ENCODE peak calls at places on chromosomes 3 and 15, in six cellular contexts. One of them, this sample, is unnamed.

GRCh38 chr15:64851503-64851840 is 9.8 kb downstream of the PLEKHO2 start:
- DNase-seq in GM12878: no peak
- DNase-seq in endothelial cell of umbilical vein: no peak
- DNase-seq in A549: no peak
- DNase-seq in HepG2: no peak
- DNase-seq in K562: no peak
- DNase-seq in this sample: peak; percentile 49

GRCh38 chr3:81496407-81497104 is 264.9 kb downstream of the GBE1 start:
- DNase-seq in A549: no peak
- DNase-seq in endothelial cell of umbilical vein: no peak
- DNase-seq in K562: no peak
- DNase-seq in HepG2: no peak
- DNase-seq in GM12878: no peak
- DNase-seq in this sample: no peak

GRCh38 chr15:101139986-101140696 is 111.7 kb downstream of the CHSY1 start:
- DNase-seq in K562: no peak
- DNase-seq in GM12878: no peak
- DNase-seq in endothelial cell of umbilical vein: no peak
- DNase-seq in A549: no peak
- DNase-seq in HepG2: no peak
- DNase-seq in this sample: no peak

GRCh38 chr15:70528270-70528706 is 235.1 kb downstream of the UACA start:
- DNase-seq in HepG2: peak; percentile 66
- DNase-seq in endothelial cell of umbilical vein: peak; percentile 70
- DNase-seq in GM12878: peak; percentile 66
- DNase-seq in K562: no peak
- DNase-seq in A549: no peak
- DNase-seq in this sample: peak; percentile 89

GRCh38 chr3:13215940-13216546 is 142.8 kb upstream of the IQSEC1 start:
- DNase-seq in A549: peak; percentile 68
- DNase-seq in K562: no peak
- DNase-seq in GM12878: no peak
- DNase-seq in HepG2: peak; percentile 27
- DNase-seq in endothelial cell of umbilical vein: no peak
- DNase-seq in this sample: no peak

GRCh38 chr3:126343675-126344074 is 13.5 kb downstream of the KLF15 start:
- DNase-seq in HepG2: no peak
- DNase-seq in GM12878: no peak
- DNase-seq in endothelial cell of umbilical vein: no peak
- DNase-seq in A549: no peak
- DNase-seq in K562: no peak
- DNase-seq in this sample: no peak

GRCh38 chr15:58453931-58454793 is 22.4 kb downstream of the LIPC start:
- DNase-seq in K562: peak; percentile 25
- DNase-seq in HepG2: no peak
- DNase-seq in A549: no peak
- DNase-seq in GM12878: no peak
- DNase-seq in endothelial cell of umbilical vein: no peak
- DNase-seq in this sample: peak; percentile 95

GRCh38 chr15:61724276-61724939 is 335.8 kb downstream of the VPS13C start:
- DNase-seq in HepG2: no peak
- DNase-seq in A549: no peak
- DNase-seq in GM12878: no peak
- DNase-seq in K562: no peak
- DNase-seq in endothelial cell of umbilical vein: no peak
- DNase-seq in this sample: no peak

GRCh38 chr15:37106490-37107001 is 6.2 kb upstream of the MEIS2 start:
- DNase-seq in HepG2: no peak
- DNase-seq in K562: no peak
- DNase-seq in GM12878: no peak
- DNase-seq in endothelial cell of umbilical vein: peak; percentile 34
- DNase-seq in A549: no peak
- DNase-seq in this sample: peak; percentile 38

GRCh38 chr15:57319919-57320542 is 56.3 kb upstream of the CGNL1 start:
- DNase-seq in K562: no peak
- DNase-seq in A549: no peak
- DNase-seq in GM12878: no peak
- DNase-seq in HepG2: no peak
- DNase-seq in endothelial cell of umbilical vein: no peak
- DNase-seq in this sample: no peak

GRCh38 chr15:52164631-52165265 is 26.4 kb downstream of the GNB5 start:
- DNase-seq in endothelial cell of umbilical vein: no peak
- DNase-seq in K562: no peak
- DNase-seq in A549: no peak
- DNase-seq in GM12878: no peak
- DNase-seq in HepG2: no peak
- DNase-seq in this sample: peak; percentile 33

GRCh38 chr3:32392530-32393302 is 1.1 kb downstream of the CMTM7 start:
- DNase-seq in endothelial cell of umbilical vein: peak; percentile 69
- DNase-seq in A549: peak; percentile 22
- DNase-seq in HepG2: no peak
- DNase-seq in GM12878: no peak
- DNase-seq in K562: no peak
- DNase-seq in this sample: peak; percentile 43

GRCh38 chr15:78040653-78041244 is 36.8 kb downstream of the TBC1D2B start:
- DNase-seq in HepG2: no peak
- DNase-seq in K562: no peak
- DNase-seq in A549: no peak
- DNase-seq in endothelial cell of umbilical vein: no peak
- DNase-seq in GM12878: no peak
- DNase-seq in this sample: no peak

GRCh38 chr15:43958894-43959330 is 132.1 kb downstream of the WDR76 start:
- DNase-seq in endothelial cell of umbilical vein: peak; percentile 62
- DNase-seq in A549: peak; percentile 7
- DNase-seq in K562: no peak
- DNase-seq in GM12878: no peak
- DNase-seq in HepG2: no peak
- DNase-seq in this sample: no peak

GRCh38 chr3:171976526-171976925 is 62.9 kb upstream of the FNDC3B start:
- DNase-seq in GM12878: no peak
- DNase-seq in HepG2: no peak
- DNase-seq in K562: no peak
- DNase-seq in endothelial cell of umbilical vein: peak; percentile 35
- DNase-seq in A549: no peak
- DNase-seq in this sample: peak; percentile 87

GRCh38 chr15:29034151-29034550 is 148.4 kb downstream of the APBA2 start:
- DNase-seq in HepG2: no peak
- DNase-seq in K562: no peak
- DNase-seq in GM12878: no peak
- DNase-seq in A549: no peak
- DNase-seq in endothelial cell of umbilical vein: no peak
- DNase-seq in this sample: no peak

GRCh38 chr3:63951901-63952594 is 39.9 kb upstream of the SCAANT1 start:
- DNase-seq in K562: no peak
- DNase-seq in GM12878: no peak
- DNase-seq in A549: no peak
- DNase-seq in endothelial cell of umbilical vein: no peak
- DNase-seq in HepG2: no peak
- DNase-seq in this sample: no peak

GRCh38 chr15:73081321-73081958 is 29.2 kb downstream of the NEO1 start:
- DNase-seq in endothelial cell of umbilical vein: peak; percentile 65
- DNase-seq in GM12878: no peak
- DNase-seq in HepG2: peak; percentile 41
- DNase-seq in A549: peak; percentile 73
- DNase-seq in K562: peak; percentile 9
- DNase-seq in this sample: peak; percentile 50

GRCh38 chr3:81728766-81729544 is 32.5 kb downstream of the GBE1 start:
- DNase-seq in endothelial cell of umbilical vein: peak; percentile 47
- DNase-seq in GM12878: no peak
- DNase-seq in A549: no peak
- DNase-seq in HepG2: no peak
- DNase-seq in K562: no peak
- DNase-seq in this sample: no peak

GRCh38 chr15:92409006-92409405 is 15.3 kb downstream of the ST8SIA2 start:
- DNase-seq in GM12878: no peak
- DNase-seq in endothelial cell of umbilical vein: no peak
- DNase-seq in K562: no peak
- DNase-seq in A549: no peak
- DNase-seq in HepG2: no peak
- DNase-seq in this sample: no peak

GRCh38 chr3:25564040-25564439 is 100.7 kb downstream of the TOP2B start:
- DNase-seq in K562: no peak
- DNase-seq in A549: no peak
- DNase-seq in endothelial cell of umbilical vein: no peak
- DNase-seq in HepG2: no peak
- DNase-seq in GM12878: no peak
- DNase-seq in this sample: no peak

GRCh38 chr15:75508741-75509532 is 57.4 kb upstream of the SIN3A start:
- DNase-seq in HepG2: peak; percentile 23
- DNase-seq in GM12878: no peak
- DNase-seq in endothelial cell of umbilical vein: peak; percentile 58
- DNase-seq in K562: peak; percentile 39
- DNase-seq in A549: peak; percentile 70
- DNase-seq in this sample: peak; percentile 57

GRCh38 chr3:27575509-27575908 is 91.3 kb upstream of the SLC4A7 start:
- DNase-seq in A549: no peak
- DNase-seq in GM12878: no peak
- DNase-seq in endothelial cell of umbilical vein: no peak
- DNase-seq in HepG2: no peak
- DNase-seq in K562: no peak
- DNase-seq in this sample: peak; percentile 75

GRCh38 chr3:62371735-62372591 is 1.4 kb downstream of the FEZF2 start:
- DNase-seq in A549: no peak
- DNase-seq in endothelial cell of umbilical vein: no peak
- DNase-seq in HepG2: no peak
- DNase-seq in K562: no peak
- DNase-seq in GM12878: no peak
- DNase-seq in this sample: no peak

GRCh38 chr3:123880998-123881561 is 3.1 kb downstream of the MYLK start:
- DNase-seq in HepG2: peak; percentile 40
- DNase-seq in endothelial cell of umbilical vein: peak; percentile 40
- DNase-seq in K562: no peak
- DNase-seq in A549: peak; percentile 65
- DNase-seq in GM12878: no peak
- DNase-seq in this sample: peak; percentile 14

GRCh38 chr15:77821188-77821958 is 188.7 kb upstream of the LINGO1 start:
- DNase-seq in A549: peak; percentile 77
- DNase-seq in GM12878: no peak
- DNase-seq in HepG2: peak; percentile 24
- DNase-seq in K562: peak; percentile 78
- DNase-seq in endothelial cell of umbilical vein: peak; percentile 55
- DNase-seq in this sample: peak; percentile 71

GRCh38 chr3:70716832-70717231 is 404.4 kb upstream of the MDFIC2 start:
- DNase-seq in endothelial cell of umbilical vein: peak; percentile 86
- DNase-seq in GM12878: no peak
- DNase-seq in A549: no peak
- DNase-seq in K562: no peak
- DNase-seq in HepG2: no peak
- DNase-seq in this sample: peak; percentile 3

GRCh38 chr3:170471149-170471548 is 52.5 kb downstream of the CLDN11 start:
- DNase-seq in K562: no peak
- DNase-seq in GM12878: no peak
- DNase-seq in A549: no peak
- DNase-seq in endothelial cell of umbilical vein: no peak
- DNase-seq in HepG2: no peak
- DNase-seq in this sample: no peak

GRCh38 chr3:82927309-82928253 is 1166.1 kb upstream of the GBE1 start:
- DNase-seq in endothelial cell of umbilical vein: no peak
- DNase-seq in A549: peak; percentile 22
- DNase-seq in HepG2: peak; percentile 52
- DNase-seq in GM12878: no peak
- DNase-seq in K562: no peak
- DNase-seq in this sample: no peak

GRCh38 chr3:135655328-135655727 is 310.2 kb upstream of the PPP2R3A start:
- DNase-seq in endothelial cell of umbilical vein: no peak
- DNase-seq in A549: no peak
- DNase-seq in HepG2: no peak
- DNase-seq in GM12878: no peak
- DNase-seq in K562: no peak
- DNase-seq in this sample: no peak

GRCh38 chr3:52222319-52223221 is 2.9 kb downstream of the TLR9 start:
- DNase-seq in HepG2: no peak
- DNase-seq in K562: no peak
- DNase-seq in endothelial cell of umbilical vein: no peak
- DNase-seq in GM12878: no peak
- DNase-seq in A549: no peak
- DNase-seq in this sample: no peak

GRCh38 chr3:140203510-140203909 is 268.5 kb downstream of the CLSTN2 start:
- DNase-seq in K562: no peak
- DNase-seq in HepG2: no peak
- DNase-seq in endothelial cell of umbilical vein: no peak
- DNase-seq in GM12878: no peak
- DNase-seq in A549: no peak
- DNase-seq in this sample: no peak

GRCh38 chr3:35724106-35724505 is 84.8 kb downstream of the ARPP21 start:
- DNase-seq in endothelial cell of umbilical vein: no peak
- DNase-seq in GM12878: no peak
- DNase-seq in A549: no peak
- DNase-seq in K562: no peak
- DNase-seq in HepG2: no peak
- DNase-seq in this sample: no peak

GRCh38 chr15:47988564-47988963 is 132.2 kb upstream of the SLC24A5 start:
- DNase-seq in K562: no peak
- DNase-seq in A549: no peak
- DNase-seq in HepG2: no peak
- DNase-seq in GM12878: no peak
- DNase-seq in endothelial cell of umbilical vein: no peak
- DNase-seq in this sample: no peak
- TF ChIP-seq CTCF in K562: no peak
- TF ChIP-seq CTCF in A549: no peak
- TF ChIP-seq CTCF in HepG2: no peak
- TF ChIP-seq CTCF in GM12878: peak; percentile 4
- TF ChIP-seq CTCF in endothelial cell of umbilical vein: no peak
- TF ChIP-seq CTCF in this sample: no peak

GRCh38 chr3:56800373-56801150 is 1.2 kb downstream of the ARHGEF3 start:
- DNase-seq in K562: no peak
- DNase-seq in GM12878: no peak
- DNase-seq in HepG2: no peak
- DNase-seq in endothelial cell of umbilical vein: peak; percentile 60
- DNase-seq in A549: no peak
- DNase-seq in this sample: no peak
- TF ChIP-seq MYC in K562: no peak
- TF ChIP-seq MYC in GM12878: no peak
- TF ChIP-seq MYC in HepG2: no peak
- TF ChIP-seq MYC in endothelial cell of umbilical vein: no peak
- TF ChIP-seq MYC in A549: no peak
- TF ChIP-seq MYC in this sample: no peak

GRCh38 chr3:107740992-107741896 is 218.5 kb downstream of the BBX start:
- DNase-seq in K562: no peak
- DNase-seq in GM12878: no peak
- DNase-seq in endothelial cell of umbilical vein: peak; percentile 59
- DNase-seq in HepG2: peak; percentile 8
- DNase-seq in A549: peak; percentile 23
- DNase-seq in this sample: peak; percentile 25
- TF ChIP-seq CTCF in K562: peak; percentile 18
- TF ChIP-seq CTCF in GM12878: no peak
- TF ChIP-seq CTCF in endothelial cell of umbilical vein: no peak
- TF ChIP-seq CTCF in HepG2: peak; percentile 36
- TF ChIP-seq CTCF in A549: peak; percentile 73
- TF ChIP-seq CTCF in this sample: no peak

GRCh38 chr3:50674349-50675178 is at the start of gene DOCK3:
- DNase-seq in endothelial cell of umbilical vein: peak; percentile 59
- DNase-seq in A549: no peak
- DNase-seq in HepG2: no peak
- DNase-seq in GM12878: no peak
- DNase-seq in K562: peak; percentile 77
- DNase-seq in this sample: peak; percentile 20
- TF ChIP-seq MYC in endothelial cell of umbilical vein: no peak
- TF ChIP-seq MYC in A549: no peak
- TF ChIP-seq MYC in HepG2: no peak
- TF ChIP-seq MYC in GM12878: no peak
- TF ChIP-seq MYC in K562: no peak
- TF ChIP-seq MYC in this sample: no peak

This sample was measured in NB4.